ENCODE peak calls at places on chromosome 17, in eight cellular contexts. C is activated CD4-positive, alpha-beta T cell treated with anti-CD3 and anti-CD28 coated beads for 24 hours; R is neuronal stem cell; T is fibroblast of the conjunctiva; N is MM.1S; O is 8988T; L is hippocampal formation; Q is stimulated activated CD4-positive, alpha-beta T cell treated with anti-CD3 and anti-CD28 coated beads, Interleukin-1b, Interleukin-23, amount 100 ng/mL, for 24 hours. H is an unnamed sample.

GRCh38 chr17:45341389-45342158 is 24.8 kb upstream of the MAP3K14 start:
- DNase-seq in C (no peak), R (peak), T (peak), N (no peak), O (no peak), L (no peak), Q (no peak), H (no peak)

GRCh38 chr17:48472485-48473281 is 42.7 kb upstream of the SKAP1 start:
- DNase-seq in C (no peak), R (no peak), T (no peak), N (peak), O (peak), L (no peak), Q (no peak), H (no peak)

GRCh38 chr17:68953340-68953997 is 1.7 kb downstream of the ABCA8 start:
- DNase-seq in C (no peak), R (no peak), T (no peak), N (no peak), O (no peak), L (no peak), Q (no peak), H (no peak)

GRCh38 chr17:44203731-44204452 is 4.2 kb upstream of the ATXN7L3 start:
- DNase-seq in C (no peak), R (peak), T (peak), N (peak), O (no peak), L (no peak), Q (no peak), H (peak)

GRCh38 chr17:51434434-51435170 is 174.3 kb downstream of the UTP18 start:
- DNase-seq in C (no peak), R (no peak), T (no peak), N (no peak), O (no peak), L (no peak), Q (no peak), H (no peak)

GRCh38 chr17:39769974-39770587 is 32.3 kb downstream of the GRB7 start:
- DNase-seq in C (peak), R (no peak), T (no peak), N (peak), O (no peak), L (no peak), Q (no peak), H (no peak)

GRCh38 chr17:30246460-30246859 is 11.0 kb upstream of the SLC6A4 start:
- DNase-seq in C (no peak), R (no peak), T (no peak), N (no peak), O (no peak), L (no peak), Q (no peak), H (no peak)

GRCh38 chr17:35890774-35891155 is 10.6 kb upstream of the CCL5 start:
- DNase-seq in C (no peak), R (no peak), T (no peak), N (no peak), O (no peak), L (no peak), Q (no peak), H (no peak)

GRCh38 chr17:38554430-38555350 is 51.1 kb downstream of the SRCIN1 start:
- DNase-seq in C (no peak), R (no peak), T (no peak), N (no peak), O (no peak), L (no peak), Q (no peak), H (no peak)

GRCh38 chr17:38559025-38559879 is 46.5 kb downstream of the SRCIN1 start:
- DNase-seq in C (peak), R (peak), T (peak), N (peak), O (peak), L (no peak), Q (peak), H (no peak)

GRCh38 chr17:1999557-2000251 is 25.4 kb downstream of the RTN4RL1 start:
- DNase-seq in C (no peak), R (peak), T (no peak), N (peak), O (no peak), L (peak), Q (no peak), H (no peak)